ENCODE peak calls at places on chromosomes 1 and 21, in eight cellular contexts. One of them, this sample, is unnamed.

GRCh38 chr1:45934947-45935346 is 131.5 kb downstream of the MAST2 start:
- DNase-seq in heart left ventricle: no peak
- DNase-seq in adrenal gland: no peak
- DNase-seq in uterus: no peak
- DNase-seq in mammary epithelial cell: no peak
- DNase-seq in AG04450: no peak
- DNase-seq in fibroblast of lung: peak; percentile 16
- DNase-seq in transverse colon: no peak
- DNase-seq in this sample: no peak

GRCh38 chr1:159040206-159040605 is 30.5 kb downstream of the IFI16 start:
- DNase-seq in AG04450: peak; percentile 34
- DNase-seq in mammary epithelial cell: peak; percentile 2
- DNase-seq in heart left ventricle: no peak
- DNase-seq in fibroblast of lung: peak; percentile 88
- DNase-seq in transverse colon: no peak
- DNase-seq in adrenal gland: no peak
- DNase-seq in uterus: no peak
- DNase-seq in this sample: no peak

GRCh38 chr21:43585924-43586411 is 73.3 kb downstream of the HSF2BP start:
- DNase-seq in transverse colon: no peak
- DNase-seq in adrenal gland: peak; percentile 93
- DNase-seq in AG04450: peak; percentile 90
- DNase-seq in fibroblast of lung: peak; percentile 100
- DNase-seq in uterus: peak; percentile 49
- DNase-seq in mammary epithelial cell: peak; percentile 100
- DNase-seq in heart left ventricle: peak; percentile 50
- DNase-seq in this sample: peak; percentile 92

GRCh38 chr1:50176563-50176885 is 67.8 kb downstream of the ELAVL4 start:
- DNase-seq in uterus: no peak
- DNase-seq in transverse colon: no peak
- DNase-seq in heart left ventricle: no peak
- DNase-seq in adrenal gland: no peak
- DNase-seq in fibroblast of lung: no peak
- DNase-seq in AG04450: no peak
- DNase-seq in mammary epithelial cell: no peak
- DNase-seq in this sample: no peak

GRCh38 chr1:154419620-154420020 is 14.5 kb downstream of the IL6R start:
- DNase-seq in mammary epithelial cell: peak; percentile 81
- DNase-seq in uterus: peak; percentile 78
- DNase-seq in adrenal gland: peak; percentile 98
- DNase-seq in fibroblast of lung: peak; percentile 92
- DNase-seq in AG04450: peak; percentile 78
- DNase-seq in transverse colon: peak; percentile 79
- DNase-seq in heart left ventricle: peak; percentile 87
- DNase-seq in this sample: peak; percentile 86

GRCh38 chr1:10211805-10212405 is 1.5 kb downstream of the KIF1B start:
- DNase-seq in uterus: no peak
- DNase-seq in fibroblast of lung: no peak
- DNase-seq in mammary epithelial cell: no peak
- DNase-seq in heart left ventricle: peak; percentile 10
- DNase-seq in adrenal gland: peak; percentile 71
- DNase-seq in transverse colon: no peak
- DNase-seq in AG04450: no peak
- DNase-seq in this sample: no peak

GRCh38 chr1:111571987-111572386 is 47.6 kb upstream of the RAP1A start:
- DNase-seq in adrenal gland: peak; percentile 67
- DNase-seq in heart left ventricle: no peak
- DNase-seq in transverse colon: no peak
- DNase-seq in uterus: no peak
- DNase-seq in AG04450: peak; percentile 41
- DNase-seq in fibroblast of lung: peak; percentile 79
- DNase-seq in mammary epithelial cell: no peak
- DNase-seq in this sample: no peak

GRCh38 chr1:7645751-7646048 is 125.4 kb upstream of the VAMP3 start:
- DNase-seq in mammary epithelial cell: no peak
- DNase-seq in heart left ventricle: no peak
- DNase-seq in adrenal gland: no peak
- DNase-seq in uterus: no peak
- DNase-seq in fibroblast of lung: no peak
- DNase-seq in transverse colon: no peak
- DNase-seq in AG04450: no peak
- DNase-seq in this sample: no peak

GRCh38 chr1:2166695-2167094 is 27.9 kb downstream of the FAAP20 start:
- DNase-seq in transverse colon: no peak
- DNase-seq in uterus: no peak
- DNase-seq in AG04450: no peak
- DNase-seq in mammary epithelial cell: no peak
- DNase-seq in fibroblast of lung: no peak
- DNase-seq in adrenal gland: no peak
- DNase-seq in heart left ventricle: no peak
- DNase-seq in this sample: no peak

GRCh38 chr1:216453777-216454176 is 30.5 kb upstream of the USH2A start:
- DNase-seq in adrenal gland: no peak
- DNase-seq in AG04450: no peak
- DNase-seq in mammary epithelial cell: no peak
- DNase-seq in fibroblast of lung: no peak
- DNase-seq in transverse colon: no peak
- DNase-seq in uterus: no peak
- DNase-seq in heart left ventricle: no peak
- DNase-seq in this sample: no peak

GRCh38 chr1:49351744-49352143 is 575.1 kb upstream of the BEND5 start:
- DNase-seq in mammary epithelial cell: peak; percentile 82
- DNase-seq in adrenal gland: no peak
- DNase-seq in heart left ventricle: no peak
- DNase-seq in transverse colon: no peak
- DNase-seq in fibroblast of lung: peak; percentile 74
- DNase-seq in uterus: no peak
- DNase-seq in AG04450: no peak
- DNase-seq in this sample: no peak

GRCh38 chr1:38129971-38130370 is 83.4 kb upstream of the POU3F1 start:
- DNase-seq in uterus: no peak
- DNase-seq in adrenal gland: no peak
- DNase-seq in heart left ventricle: no peak
- DNase-seq in mammary epithelial cell: no peak
- DNase-seq in AG04450: no peak
- DNase-seq in transverse colon: no peak
- DNase-seq in fibroblast of lung: peak; percentile 39
- DNase-seq in this sample: no peak

GRCh38 chr1:174743654-174744561 is 255.8 kb upstream of the CACYBP start:
- DNase-seq in transverse colon: no peak
- DNase-seq in heart left ventricle: no peak
- DNase-seq in uterus: no peak
- DNase-seq in adrenal gland: no peak
- DNase-seq in AG04450: peak; percentile 33
- DNase-seq in fibroblast of lung: peak; percentile 38
- DNase-seq in mammary epithelial cell: peak; percentile 28
- DNase-seq in this sample: no peak

GRCh38 chr1:68442822-68443556 is 6.8 kb downstream of the RPE65 start:
- DNase-seq in fibroblast of lung: peak; percentile 60
- DNase-seq in heart left ventricle: no peak
- DNase-seq in AG04450: peak; percentile 36
- DNase-seq in transverse colon: peak; percentile 7
- DNase-seq in mammary epithelial cell: peak; percentile 81
- DNase-seq in uterus: no peak
- DNase-seq in adrenal gland: peak; percentile 54
- DNase-seq in this sample: peak; percentile 64

GRCh38 chr21:32732544-32732943 is 4.7 kb upstream of the SYNJ1 start:
- DNase-seq in mammary epithelial cell: no peak
- DNase-seq in heart left ventricle: no peak
- DNase-seq in adrenal gland: no peak
- DNase-seq in AG04450: no peak
- DNase-seq in uterus: no peak
- DNase-seq in transverse colon: no peak
- DNase-seq in fibroblast of lung: no peak
- DNase-seq in this sample: no peak

GRCh38 chr1:153422450-153423068 is 6.2 kb downstream of the S100A7A start:
- DNase-seq in heart left ventricle: peak; percentile 63
- DNase-seq in uterus: peak; percentile 52
- DNase-seq in fibroblast of lung: peak; percentile 52
- DNase-seq in AG04450: peak; percentile 7
- DNase-seq in adrenal gland: peak; percentile 88
- DNase-seq in mammary epithelial cell: peak; percentile 49
- DNase-seq in transverse colon: peak; percentile 66
- DNase-seq in this sample: peak; percentile 43

GRCh38 chr1:204937901-204938300 is 67.2 kb downstream of the NFASC start:
- DNase-seq in AG04450: no peak
- DNase-seq in heart left ventricle: no peak
- DNase-seq in transverse colon: no peak
- DNase-seq in fibroblast of lung: no peak
- DNase-seq in uterus: no peak
- DNase-seq in mammary epithelial cell: no peak
- DNase-seq in adrenal gland: no peak
- DNase-seq in this sample: no peak

DNA sequence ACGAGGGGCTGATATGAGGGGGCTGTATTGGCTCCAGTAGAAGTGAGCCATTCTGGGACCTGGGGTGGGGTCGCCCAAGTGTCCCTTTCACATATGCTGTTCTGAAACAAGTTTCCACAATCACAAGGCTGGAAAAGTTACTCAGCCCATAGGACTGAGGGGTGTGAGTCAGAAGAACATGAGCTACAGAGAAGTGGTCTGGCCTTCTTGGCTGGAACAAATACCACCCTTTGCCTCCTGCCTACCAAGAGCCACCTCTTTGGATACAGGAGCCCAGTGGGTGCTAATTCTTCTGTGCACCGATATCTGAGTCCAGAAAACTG is 42.4 kb downstream of the MEF2D start:
- DNase-seq in mammary epithelial cell: peak; percentile 44
- DNase-seq in uterus: no peak
- DNase-seq in adrenal gland: peak; percentile 58
- DNase-seq in transverse colon: no peak
- DNase-seq in AG04450: no peak
- DNase-seq in fibroblast of lung: peak; percentile 78
- DNase-seq in heart left ventricle: no peak
- DNase-seq in this sample: no peak
- TF ChIP-seq CTCF in mammary epithelial cell: no peak
- TF ChIP-seq CTCF in uterus: no peak
- TF ChIP-seq CTCF in adrenal gland: no peak
- TF ChIP-seq CTCF in transverse colon: no peak
- TF ChIP-seq CTCF in AG04450: no peak
- TF ChIP-seq CTCF in fibroblast of lung: no peak
- TF ChIP-seq CTCF in heart left ventricle: no peak
- TF ChIP-seq CTCF in this sample: no peak

GRCh38 chr1:21331752-21332480 is 41.7 kb upstream of the ECE1 start:
- DNase-seq in heart left ventricle: no peak
- DNase-seq in mammary epithelial cell: no peak
- DNase-seq in adrenal gland: no peak
- DNase-seq in transverse colon: peak; percentile 31
- DNase-seq in fibroblast of lung: no peak
- DNase-seq in AG04450: no peak
- DNase-seq in uterus: no peak
- DNase-seq in this sample: no peak

GRCh38 chr1:21333824-21334213 is 43.6 kb upstream of the ECE1 start:
- DNase-seq in fibroblast of lung: no peak
- DNase-seq in mammary epithelial cell: no peak
- DNase-seq in adrenal gland: no peak
- DNase-seq in transverse colon: no peak
- DNase-seq in AG04450: no peak
- DNase-seq in heart left ventricle: no peak
- DNase-seq in uterus: no peak
- DNase-seq in this sample: no peak

GRCh38 chr1:21334214-21335087 is 44.2 kb upstream of the ECE1 start:
- DNase-seq in mammary epithelial cell: peak; percentile 90
- DNase-seq in fibroblast of lung: peak; percentile 94
- DNase-seq in uterus: peak; percentile 77
- DNase-seq in heart left ventricle: peak; percentile 77
- DNase-seq in adrenal gland: peak; percentile 91
- DNase-seq in AG04450: no peak
- DNase-seq in transverse colon: peak; percentile 83
- DNase-seq in this sample: peak; percentile 61

GRCh38 chr1:21335088-21335678 is 44.9 kb upstream of the ECE1 start:
- DNase-seq in uterus: no peak
- DNase-seq in AG04450: no peak
- DNase-seq in transverse colon: no peak
- DNase-seq in mammary epithelial cell: peak; percentile 40
- DNase-seq in heart left ventricle: no peak
- DNase-seq in adrenal gland: no peak
- DNase-seq in fibroblast of lung: no peak
- DNase-seq in this sample: no peak

GRCh38 chr1:21332691-21333449 is 42.6 kb upstream of the ECE1 start:
- DNase-seq in AG04450: no peak
- DNase-seq in transverse colon: peak; percentile 10
- DNase-seq in adrenal gland: no peak
- DNase-seq in mammary epithelial cell: no peak
- DNase-seq in heart left ventricle: peak; percentile 47
- DNase-seq in uterus: no peak
- DNase-seq in fibroblast of lung: no peak
- DNase-seq in this sample: no peak
- H3K27ac ChIP-seq in AG04450: peak overlapping the region; percentile 21
- H3K27ac ChIP-seq in transverse colon: peak overlapping the region; percentile 93
- H3K27ac ChIP-seq in adrenal gland: peak overlapping the region; percentile 96
- H3K27ac ChIP-seq in mammary epithelial cell: no peak overlapping the region
- H3K27ac ChIP-seq in heart left ventricle: peak overlapping the region; percentile 82
- H3K27ac ChIP-seq in uterus: peak overlapping the region; percentile 88
- H3K27ac ChIP-seq in fibroblast of lung: no peak overlapping the region
- H3K27ac ChIP-seq in this sample: no peak overlapping the region

GRCh38 chr21:36909423-36909822 is 57.0 kb downstream of the HLCS start:
- DNase-seq in adrenal gland: no peak
- DNase-seq in transverse colon: no peak
- DNase-seq in uterus: no peak
- DNase-seq in mammary epithelial cell: no peak
- DNase-seq in AG04450: no peak
- DNase-seq in heart left ventricle: no peak
- DNase-seq in fibroblast of lung: peak; percentile 20
- DNase-seq in this sample: no peak

GRCh38 chr21:36904093-36904666 is 62.3 kb downstream of the HLCS start:
- DNase-seq in adrenal gland: no peak
- DNase-seq in fibroblast of lung: no peak
- DNase-seq in heart left ventricle: no peak
- DNase-seq in AG04450: no peak
- DNase-seq in mammary epithelial cell: no peak
- DNase-seq in transverse colon: no peak
- DNase-seq in uterus: no peak
- DNase-seq in this sample: no peak

GRCh38 chr21:36909901-36910561 is 56.4 kb downstream of the HLCS start:
- DNase-seq in AG04450: peak; percentile 93
- DNase-seq in heart left ventricle: no peak
- DNase-seq in mammary epithelial cell: peak; percentile 93
- DNase-seq in transverse colon: no peak
- DNase-seq in adrenal gland: no peak
- DNase-seq in uterus: no peak
- DNase-seq in fibroblast of lung: peak; percentile 99
- DNase-seq in this sample: no peak

GRCh38 chr21:36910581-36911307 is 55.7 kb downstream of the HLCS start:
- DNase-seq in adrenal gland: no peak
- DNase-seq in mammary epithelial cell: no peak
- DNase-seq in transverse colon: no peak
- DNase-seq in AG04450: peak; percentile 54
- DNase-seq in heart left ventricle: no peak
- DNase-seq in fibroblast of lung: peak; percentile 70
- DNase-seq in uterus: no peak
- DNase-seq in this sample: no peak

GRCh38 chr21:36908260-36908908 is 58.1 kb downstream of the HLCS start:
- DNase-seq in fibroblast of lung: peak; percentile 27
- DNase-seq in transverse colon: no peak
- DNase-seq in heart left ventricle: no peak
- DNase-seq in uterus: no peak
- DNase-seq in mammary epithelial cell: no peak
- DNase-seq in adrenal gland: no peak
- DNase-seq in AG04450: no peak
- DNase-seq in this sample: no peak
- TF ChIP-seq CTCF in fibroblast of lung: peak; percentile 28
- TF ChIP-seq CTCF in transverse colon: no peak
- TF ChIP-seq CTCF in heart left ventricle: no peak
- TF ChIP-seq CTCF in uterus: no peak
- TF ChIP-seq CTCF in mammary epithelial cell: peak; percentile 27
- TF ChIP-seq CTCF in adrenal gland: no peak
- TF ChIP-seq CTCF in AG04450: peak; percentile 36
- TF ChIP-seq CTCF in this sample: no peak

GRCh38 chr1:166080965-166081870 is 85.6 kb downstream of the FAM78B start:
- DNase-seq in AG04450: no peak
- DNase-seq in adrenal gland: no peak
- DNase-seq in mammary epithelial cell: no peak
- DNase-seq in fibroblast of lung: peak; percentile 78
- DNase-seq in uterus: no peak
- DNase-seq in heart left ventricle: peak; percentile 44
- DNase-seq in transverse colon: no peak
- DNase-seq in this sample: peak; percentile 25
- H3K27ac ChIP-seq in AG04450: no peak overlapping the region
- H3K27ac ChIP-seq in adrenal gland: peak overlapping the region; percentile 34
- H3K27ac ChIP-seq in mammary epithelial cell: no peak overlapping the region
- H3K27ac ChIP-seq in fibroblast of lung: no peak overlapping the region
- H3K27ac ChIP-seq in uterus: peak overlapping the region; percentile 60
- H3K27ac ChIP-seq in heart left ventricle: no peak overlapping the region
- H3K27ac ChIP-seq in transverse colon: peak overlapping the region; percentile 34
- H3K27ac ChIP-seq in this sample: peak overlapping the region; percentile 38